ENCODE peak calls at places on chromosome 19, in five cellular contexts. V is IMR-90; F is ovary; X is CD8-positive, alpha-beta T cell; Y is breast epithelium. R is an unnamed sample. For H3K4me1, the result is how much of the 10 kb centered on the place peaks cover.

GRCh38 chr19:40565910-40566495 is 10.7 kb upstream of the SHKBP1 start:
- DNase-seq in V (no peak), F (no peak), Y (no peak), X (no peak), R (no peak)

GRCh38 chr19:44887648-44888047 is 3.4 kb upstream of the TOMM40 start:
- DNase-seq in X (no peak), F (no peak), V (no peak), Y (no peak), R (no peak)

GRCh38 chr19:37317403-37318209 is 53.3 kb upstream of the ZNF527 start:
- DNase-seq in F (peak), Y (peak), X (peak), V (peak), R (peak)

GRCh38 chr19:7766535-7766934 is 3.5 kb downstream of the CLEC4M start:
- DNase-seq in X (no peak), Y (no peak), V (no peak), F (no peak), R (no peak)

GRCh38 chr19:36409841-36410240 is 8.6 kb downstream of the ZFP82 start:
- DNase-seq in Y (no peak), F (no peak), V (no peak), X (no peak), R (no peak)

GRCh38 chr19:3129112-3129511 is 6.7 kb upstream of the GNA15 start:
- DNase-seq in X (no peak), Y (no peak), V (peak), F (no peak), R (no peak)

GRCh38 chr19:6048348-6048747 is 62.0 kb downstream of the RFX2 start:
- DNase-seq in F (no peak), V (no peak), Y (peak), X (no peak), R (no peak)

GRCh38 chr19:38715540-38715939 is 28.7 kb downstream of the CAPN12 start:
- DNase-seq in Y (no peak), F (no peak), X (no peak), V (no peak), R (no peak)

GRCh38 chr19:17454579-17454978 is 6.1 kb upstream of the TMEM221 start:
- DNase-seq in X (no peak), F (no peak), V (no peak), Y (no peak), R (no peak)

GRCh38 chr19:46373573-46374359 is 26.9 kb downstream of the PPP5C start:
- DNase-seq in V (peak), Y (peak), F (no peak), X (no peak), R (no peak)

GRCh38 chr19:54393381-54393780 is 21.9 kb upstream of the TTYH1 start:
- DNase-seq in Y (no peak), X (no peak), V (no peak), F (no peak), R (no peak)

GRCh38 chr19:54389556-54389955 is 24.8 kb upstream of the LAIR1 start:
- DNase-seq in V (no peak), F (no peak), Y (no peak), X (no peak), R (no peak)

GRCh38 chr19:54390942-54391577 is 24.2 kb upstream of the TTYH1 start:
- DNase-seq in X (peak), Y (no peak), F (peak), V (peak), R (no peak)

GRCh38 chr19:54391589-54392061 is 23.6 kb upstream of the TTYH1 start:
- DNase-seq in X (no peak), F (no peak), V (no peak), Y (no peak), R (no peak)

DNA sequence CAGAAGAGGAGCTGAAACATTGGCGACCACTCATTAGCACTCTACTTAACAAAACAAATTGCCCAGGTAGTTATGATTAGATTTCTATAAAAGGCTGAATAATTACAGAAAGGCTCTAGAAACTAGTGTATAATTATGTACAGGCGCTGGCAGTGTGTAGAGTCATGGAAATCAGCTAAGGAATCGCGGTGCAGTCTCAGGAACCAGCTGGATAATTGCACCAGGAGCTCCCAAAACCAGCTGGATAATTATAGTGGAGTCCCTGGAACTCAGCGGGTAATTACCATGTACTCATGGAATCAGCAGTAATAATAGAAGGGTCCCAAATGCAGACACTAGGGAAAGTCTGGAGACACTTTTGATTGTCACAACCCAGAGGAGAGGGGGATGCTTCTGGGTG is 23.2 kb upstream of the TTYH1 start:
- DNase-seq in F (no peak), V (no peak), Y (no peak), X (no peak), R (no peak)
- H3K4me1 ChIP-seq in F (under half), V (under half), Y (under half), X (under half), R (under half)

GRCh38 chr19:10744848-10745293 is 27.0 kb downstream of the DNM2 start:
- DNase-seq in V (no peak), X (no peak), F (no peak), Y (no peak), R (no peak)
- H3K4me1 ChIP-seq in V (under half), X (under half), F (under half), Y (under half), R (under half)

GRCh38 chr19:1830978-1831377 is 17.3 kb downstream of the REXO1 start:
- DNase-seq in Y (no peak), F (no peak), V (no peak), X (no peak), R (no peak)
- H3K4me1 ChIP-seq in Y (under half), F (under half), V (under half), X (under half), R (under half)

GRCh38 chr19:51788029-51788428 is 6.9 kb upstream of the FPR3 start:
- DNase-seq in X (no peak), Y (no peak), V (no peak), F (no peak), R (no peak)

GRCh38 chr19:51784109-51784785 is 10.7 kb upstream of the FPR3 start:
- DNase-seq in X (no peak), Y (no peak), V (no peak), F (no peak), R (no peak)

GRCh38 chr19:51784922-51785690 is 9.9 kb upstream of the FPR3 start:
- DNase-seq in Y (no peak), V (no peak), X (no peak), F (peak), R (no peak)

GRCh38 chr19:51788936-51789795 is 5.8 kb upstream of the FPR3 start:
- DNase-seq in F (no peak), V (no peak), Y (no peak), X (no peak), R (no peak)

GRCh38 chr19:51786651-51787494 is 8.1 kb upstream of the FPR3 start:
- DNase-seq in V (no peak), F (no peak), X (no peak), Y (no peak), R (no peak)
- H3K4me1 ChIP-seq in V (under half), F (under half), X (under half), Y (under half), R (under half)

R was measured in tibial nerve.